ENCODE peak calls at places on chromosome 16, in ten cellular contexts. S is stimulated activated naive CD8-positive, alpha-beta T cell treated with anti-CD3 and anti-CD28 coated beads, Interleukin-15, Interleukin-2, amounts not matched to agents 100 U/mL and 50 U/mL, for 24 hours; G is WTC11; O is activated naive CD8-positive, alpha-beta T cell treated with anti-CD3 and anti-CD28 coated beads for 36 hours; P is HL-60; H is tibial artery; W is AG08396; N is chondrocyte; F is D341Med; E is iPS-NIHi11. V is an unnamed sample.

GRCh38 chr16:50284131-50284911 is 18.0 kb downstream of the ADCY7 start:
- DNase-seq in S (no peak), G (no peak), O (no peak), P (no peak), H (peak), W (no peak), N (no peak), F (no peak), E (no peak), V (no peak)

GRCh38 chr16:25171390-25171789 is 45.4 kb upstream of the AQP8 start:
- DNase-seq in S (no peak), G (no peak), O (no peak), P (no peak), H (no peak), W (no peak), N (no peak), F (no peak), E (no peak), V (no peak)

GRCh38 chr16:83296505-83296904 is 511.3 kb upstream of the HSBP1 start:
- DNase-seq in S (no peak), G (no peak), O (no peak), P (no peak), H (no peak), W (no peak), N (no peak), F (no peak), E (no peak), V (no peak)

GRCh38 chr16:82603784-82604411 is 22.9 kb upstream of the CDH13 start:
- DNase-seq in S (no peak), G (peak), O (no peak), P (no peak), H (peak), W (peak), N (no peak), F (peak), E (peak), V (no peak)

GRCh38 chr16:84933774-84934571 is 77.4 kb downstream of the ZDHHC7 start:
- DNase-seq in S (no peak), G (no peak), O (no peak), P (no peak), H (peak), W (peak), N (no peak), F (no peak), E (no peak), V (no peak)

GRCh38 chr16:23843143-23843542 is 7.4 kb downstream of the PRKCB start:
- DNase-seq in S (no peak), G (no peak), O (no peak), P (no peak), H (no peak), W (no peak), N (no peak), F (no peak), E (no peak), V (no peak)

GRCh38 chr16:268141-269053 is 7.3 kb downstream of the RGS11 start:
- DNase-seq in S (no peak), G (no peak), O (no peak), P (no peak), H (no peak), W (no peak), N (no peak), F (no peak), E (no peak), V (no peak)

GRCh38 chr16:65737831-65738230 is 616.0 kb upstream of the CDH11 start:
- DNase-seq in S (no peak), G (no peak), O (no peak), P (no peak), H (no peak), W (no peak), N (no peak), F (peak), E (no peak), V (no peak)

GRCh38 chr16:67547423-67548264 is 14.7 kb upstream of the CTCF start:
- DNase-seq in S (no peak), G (no peak), O (no peak), P (no peak), H (no peak), W (no peak), N (no peak), F (no peak), E (no peak), V (peak)

GRCh38 chr16:49763826-49764225 is 92.1 kb downstream of the ZNF423 start:
- DNase-seq in S (no peak), G (no peak), O (no peak), P (no peak), H (no peak), W (no peak), N (no peak), F (no peak), E (no peak), V (no peak)

V was measured in activated CD8-positive, alpha-beta T cell treated with anti-CD3 and anti-CD28 coated beads, Interleukin-2, amount 10 ng/mL, durations not matched to agents 7 days and 5 days.